ENCODE peak calls at places on chromosomes 12 and 14, in five cellular contexts. T is H9, J is mesenchymal stem cell, M is neuronal stem cell, L is H1. O is an unnamed sample.
A peak's percentile ranks its signal among the peaks of the same experiment; 100 is the strongest.

GRCh38 chr14:64510825-64511679 is 6.5 kb downstream of the ZBTB1 start:
- DNase-seq in T (peak; percentile 39), J (peak; percentile 81), M (peak; percentile 64), L (no peak), O (peak; percentile 63)

GRCh38 chr14:54589076-54589475 is 22.1 kb downstream of the SAMD4A start:
- DNase-seq in T (no peak), J (peak; percentile 60), M (no peak), L (no peak), O (no peak)

GRCh38 chr12:102063066-102063465 is 1.3 kb upstream of the WASHC3 start:
- DNase-seq in T (no peak), J (no peak), M (no peak), L (no peak), O (no peak)

GRCh38 chr12:1915082-1915968 is 3.1 kb downstream of the CACNA2D4 start:
- DNase-seq in T (peak; percentile 29), J (no peak), M (no peak), L (no peak), O (no peak)

GRCh38 chr14:74502236-74503019 is 8.9 kb downstream of the ISCA2 start:
- DNase-seq in T (peak; percentile 69), J (peak; percentile 65), M (no peak), L (no peak), O (peak; percentile 19)

GRCh38 chr12:111405856-111406473 is at the start of gene SH2B3:
- DNase-seq in T (no peak), J (no peak), M (no peak), L (no peak), O (no peak)

GRCh38 chr14:103699261-103699661 is 16.0 kb downstream of the XRCC3 start:
- DNase-seq in T (no peak), J (no peak), M (no peak), L (no peak), O (no peak)

GRCh38 chr12:56029166-56029519 is 8.3 kb downstream of the IKZF4 start:
- DNase-seq in T (no peak), J (no peak), M (no peak), L (no peak), O (no peak)

GRCh38 chr12:9948606-9949286 is 16.6 kb upstream of the CLEC2A start:
- DNase-seq in T (no peak), J (no peak), M (no peak), L (no peak), O (no peak)

GRCh38 chr14:93880025-93880820 is 46.9 kb upstream of the FAM181A start:
- DNase-seq in T (no peak), J (no peak), M (no peak), L (no peak), O (no peak)

GRCh38 chr12:43914923-43915468 is 79.1 kb downstream of the TMEM117 start:
- DNase-seq in T (no peak), J (no peak), M (no peak), L (no peak), O (peak; percentile 18)

GRCh38 chr12:113138826-113139225 is 3.3 kb upstream of the RASAL1 start:
- DNase-seq in T (no peak), J (no peak), M (no peak), L (no peak), O (no peak)

GRCh38 chr12:80745851-80746250 is 29.1 kb downstream of the MYF5 start:
- DNase-seq in T (no peak), J (no peak), M (no peak), L (no peak), O (no peak)

GRCh38 chr12:2479866-2480510 is 314.8 kb upstream of the FKBP4 start:
- DNase-seq in T (no peak), J (no peak), M (no peak), L (no peak), O (no peak)

GRCh38 chr12:52903285-52903854 is 1.5 kb downstream of the KRT8 start:
- DNase-seq in T (peak; percentile 89), J (peak; percentile 91), M (peak; percentile 94), L (peak; percentile 61), O (no peak)

GRCh38 chr12:59698599-59698998 is 102.8 kb downstream of the SLC16A7 start:
- DNase-seq in T (no peak), J (peak; percentile 66), M (no peak), L (no peak), O (no peak)

GRCh38 chr12:121668750-121669524 is 517 bp downstream of the MORN3 start:
- DNase-seq in T (peak; percentile 82), J (peak; percentile 54), M (peak; percentile 61), L (no peak), O (no peak)

GRCh38 chr12:47650469-47650868 is 55.4 kb downstream of the RPAP3 start:
- DNase-seq in T (no peak), J (peak; percentile 72), M (no peak), L (no peak), O (no peak)

GRCh38 chr14:69768873-69769272 is 1.9 kb downstream of the SRSF5 start:
- DNase-seq in T (no peak), J (no peak), M (no peak), L (no peak), O (no peak)
- H2BK12ac ChIP-seq in T (no peak overlapping the region), J (no peak overlapping the region), M (no peak overlapping the region), L (no peak overlapping the region), O (no peak overlapping the region)

DNA sequence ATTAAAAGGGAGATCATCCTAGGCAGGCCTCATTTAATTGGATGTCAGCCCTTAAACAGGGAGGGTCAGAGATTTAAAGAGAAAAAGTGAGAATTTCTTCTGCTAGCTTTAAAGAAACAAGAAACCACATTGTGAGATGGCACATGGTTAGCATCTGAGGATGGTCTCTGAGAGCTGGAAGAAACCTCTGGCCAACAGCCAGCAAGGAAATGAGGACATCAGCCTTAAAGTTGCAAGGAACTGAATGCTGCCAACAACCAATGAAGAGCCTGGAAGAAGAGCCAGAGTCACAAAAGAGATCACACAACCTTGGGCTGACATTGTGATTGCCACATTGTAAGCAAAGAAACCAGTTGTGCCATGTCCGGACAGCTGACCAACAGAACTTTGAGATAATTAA is 17.5 kb upstream of the FAR2 start:
- DNase-seq in T (no peak), J (peak; percentile 59), M (no peak), L (no peak), O (no peak)
- H3K23ac ChIP-seq in T (no peak overlapping the region), J (no peak overlapping the region), M (no peak overlapping the region), L (no peak overlapping the region), O (no peak overlapping the region)

GRCh38 chr14:75727124-75727523 is 66.1 kb downstream of the TTLL5 start:
- DNase-seq in T (no peak), J (no peak), M (no peak), L (no peak), O (no peak)
- H3K9ac ChIP-seq in T (no peak overlapping the region), J (no peak overlapping the region), M (no peak overlapping the region), L (no peak overlapping the region), O (no peak overlapping the region)

GRCh38 chr12:108495054-108495453 is 20.0 kb upstream of the FICD start:
- DNase-seq in T (peak; percentile 62), J (peak; percentile 21), M (peak; percentile 33), L (no peak), O (peak; percentile 43)
- H2BK12ac ChIP-seq in T (no peak overlapping the region), J (no peak overlapping the region), M (no peak overlapping the region), L (no peak overlapping the region), O (no peak overlapping the region)

DNA sequence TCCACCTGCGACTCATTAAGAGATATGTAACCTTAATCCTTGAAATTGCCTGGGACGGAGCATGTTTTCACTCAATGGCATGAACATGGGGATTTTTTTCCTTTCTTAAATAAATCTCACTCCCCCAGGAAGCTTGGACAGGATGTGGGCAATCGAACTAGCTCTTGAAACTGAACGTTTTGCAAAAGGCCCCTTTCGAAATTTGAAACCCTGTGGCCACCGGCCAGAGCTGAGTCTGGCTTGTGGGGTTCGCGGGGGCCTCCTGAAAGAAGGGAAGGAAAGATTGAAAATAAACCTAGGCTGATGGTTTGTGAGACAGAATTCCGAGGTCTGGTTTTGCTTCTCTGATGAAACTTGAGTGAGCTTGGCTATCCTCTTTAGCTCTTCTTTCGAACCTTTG is 101.4 kb upstream of the RTL1 start:
- DNase-seq in T (no peak), J (no peak), M (no peak), L (no peak), O (no peak)
- H3K23ac ChIP-seq in T (no peak overlapping the region), J (no peak overlapping the region), M (no peak overlapping the region), L (no peak overlapping the region), O (no peak overlapping the region)

GRCh38 chr12:120495723-120496352 is at the start of gene DYNLL1:
- DNase-seq in T (peak; percentile 99), J (peak; percentile 97), M (peak; percentile 99), L (peak; percentile 93), O (peak; percentile 93)

GRCh38 chr12:120496353-120497340 is 734 bp downstream of the DYNLL1 start:
- DNase-seq in T (peak; percentile 53), J (peak; percentile 63), M (peak; percentile 70), L (no peak), O (peak; percentile 53)

GRCh38 chr12:120498870-120499515 is 3.1 kb downstream of the DYNLL1 start:
- DNase-seq in T (no peak), J (no peak), M (no peak), L (no peak), O (no peak)

GRCh38 chr12:120497524-120498150 is 1.7 kb downstream of the DYNLL1 start:
- DNase-seq in T (no peak), J (no peak), M (no peak), L (no peak), O (peak; percentile 26)

GRCh38 chr12:120495189-120495722 is 657 bp upstream of the DYNLL1 start:
- DNase-seq in T (no peak), J (peak; percentile 5), M (no peak), L (no peak), O (no peak)
- H3K9ac ChIP-seq in T (peak overlapping the region; percentile 49), J (peak overlapping the region; percentile 97), M (no peak overlapping the region), L (peak overlapping the region; percentile 49), O (peak overlapping the region; percentile 86)

O was measured in trophoblast cell.